ENCODE peak calls at places on chromosome 10, in seven cellular contexts. V is K562, R is H1, M is SK-N-SH, W is GM12878, I is HCT116, N is HepG2. K is an unnamed sample.

GRCh38 chr10:1210667-1211066 is 154.5 kb downstream of the WDR37 start:
- DNase-seq in M (no peak), R (peak; percentile 43), V (no peak), N (no peak), I (no peak), W (no peak), K (no peak)

GRCh38 chr10:62754963-62755362 is 49.6 kb upstream of the ADO start:
- DNase-seq in I (no peak), N (no peak), M (no peak), V (no peak), R (no peak), W (no peak), K (no peak)

GRCh38 chr10:112793197-112793921 is 156.7 kb upstream of the TCF7L2 start:
- DNase-seq in V (no peak), N (no peak), R (peak; percentile 38), I (no peak), W (no peak), M (no peak), K (no peak)

GRCh38 chr10:72935358-72935757 is 19.2 kb downstream of the PLA2G12B start:
- DNase-seq in W (no peak), V (no peak), M (no peak), R (no peak), N (no peak), I (peak; percentile 10), K (no peak)

GRCh38 chr10:97647556-97647955 is 7.1 kb downstream of the PI4K2A start:
- DNase-seq in I (no peak), W (no peak), N (no peak), V (no peak), R (no peak), M (no peak), K (no peak)

GRCh38 chr10:46084321-46085165 is 38.5 kb upstream of the MSMB start:
- DNase-seq in M (no peak), I (no peak), V (no peak), W (no peak), N (peak; percentile 41), R (no peak), K (no peak)

GRCh38 chr10:73096041-73096451 is 620 bp downstream of the P4HA1 start:
- DNase-seq in I (no peak), M (peak; percentile 59), V (peak; percentile 55), N (no peak), W (no peak), R (peak; percentile 75), K (peak; percentile 50)

GRCh38 chr10:83685458-83685857 is 453.9 kb upstream of the GHITM start:
- DNase-seq in W (no peak), I (no peak), M (no peak), N (no peak), V (no peak), R (no peak), K (no peak)

GRCh38 chr10:75408911-75409885 is 7.6 kb upstream of the ZNF503 start:
- DNase-seq in I (no peak), V (peak; percentile 98), N (no peak), R (peak; percentile 86), M (peak; percentile 98), W (no peak), K (no peak)

GRCh38 chr10:61188691-61189090 is 244.7 kb upstream of the RHOBTB1 start:
- DNase-seq in M (no peak), W (no peak), N (no peak), I (no peak), V (no peak), R (no peak), K (no peak)

GRCh38 chr10:49001402-49001801 is 61.8 kb upstream of the LRRC18 start:
- DNase-seq in R (peak; percentile 57), M (peak; percentile 50), W (no peak), N (peak; percentile 6), I (no peak), V (peak; percentile 76), K (peak; percentile 20)

GRCh38 chr10:73577788-73578187 is 13.4 kb downstream of the USP54 start:
- DNase-seq in R (no peak), N (no peak), M (no peak), I (no peak), V (no peak), W (no peak), K (no peak)

GRCh38 chr10:44325878-44326277 is 59.0 kb downstream of the CXCL12 start:
- DNase-seq in R (peak; percentile 10), M (no peak), I (no peak), V (no peak), N (no peak), W (no peak), K (no peak)

GRCh38 chr10:31604141-31604540 is 285.1 kb downstream of the ZEB1 start:
- DNase-seq in W (no peak), R (no peak), V (no peak), M (no peak), I (no peak), N (no peak), K (no peak)

GRCh38 chr10:27240891-27241639 is 468 bp upstream of the ACBD5 start:
- DNase-seq in R (peak; percentile 70), I (no peak), W (no peak), V (peak; percentile 8), M (peak; percentile 39), N (no peak), K (peak; percentile 20)

GRCh38 chr10:27525819-27526218 is 21.7 kb downstream of the RAB18 start:
- DNase-seq in M (no peak), I (no peak), N (no peak), V (no peak), R (no peak), W (no peak), K (no peak)

GRCh38 chr10:48782321-48782720 is 97.6 kb downstream of the WDFY4 start:
- DNase-seq in I (no peak), V (no peak), N (no peak), M (no peak), W (no peak), R (peak; percentile 26), K (no peak)

GRCh38 chr10:81135851-81136250 is 598.1 kb downstream of the SH2D4B start:
- DNase-seq in V (no peak), N (no peak), I (no peak), W (peak; percentile 46), M (no peak), R (no peak), K (no peak)

GRCh38 chr10:60479305-60480020 is 89.8 kb upstream of the ANK3 start:
- DNase-seq in W (no peak), V (no peak), M (no peak), I (no peak), N (no peak), R (no peak), K (no peak)

GRCh38 chr10:75596930-75597629 is 165.7 kb downstream of the LRMDA start:
- DNase-seq in R (no peak), N (no peak), I (no peak), V (no peak), M (no peak), W (no peak), K (no peak)

GRCh38 chr10:74134240-74134820 is 16.3 kb downstream of the AP3M1 start:
- DNase-seq in M (no peak), W (no peak), I (no peak), N (no peak), R (no peak), V (no peak), K (no peak)

GRCh38 chr10:17237915-17238444 is 9.9 kb downstream of the VIM start:
- DNase-seq in I (no peak), M (no peak), R (no peak), W (no peak), N (no peak), V (no peak), K (no peak)

GRCh38 chr10:26516540-26517101 is 78.5 kb downstream of the APBB1IP start:
- DNase-seq in W (no peak), R (peak; percentile 50), V (no peak), I (no peak), M (no peak), N (no peak), K (no peak)

GRCh38 chr10:88735661-88736060 is 24.2 kb upstream of the LIPN start:
- DNase-seq in M (no peak), N (no peak), R (no peak), W (no peak), I (no peak), V (no peak), K (no peak)

GRCh38 chr10:120495226-120495625 is 38.2 kb downstream of the PLPP4 start:
- DNase-seq in I (no peak), M (peak; percentile 45), V (no peak), R (no peak), N (no peak), W (no peak), K (no peak)

GRCh38 chr10:28678687-28679457 is 1.6 kb downstream of the BAMBI start:
- DNase-seq in W (no peak), M (no peak), V (peak; percentile 46), I (no peak), R (no peak), N (peak; percentile 84), K (no peak)

GRCh38 chr10:98855403-98856189 is 380.1 kb downstream of the HPSE2 start:
- DNase-seq in M (no peak), I (no peak), N (no peak), W (no peak), R (no peak), V (no peak), K (no peak)

GRCh38 chr10:4459531-4459930 is 366.5 kb upstream of the AKR1E2 start:
- DNase-seq in M (no peak), N (peak; percentile 95), R (no peak), V (no peak), W (no peak), I (no peak), K (no peak)

GRCh38 chr10:11473128-11473760 is 138.2 kb downstream of the USP6NL start:
- DNase-seq in M (no peak), R (no peak), W (no peak), V (no peak), N (no peak), I (no peak), K (no peak)

GRCh38 chr10:132904169-132904813 is 38.1 kb downstream of the CFAP46 start:
- DNase-seq in V (peak; percentile 62), W (no peak), M (peak; percentile 90), I (peak; percentile 29), N (peak; percentile 39), R (peak; percentile 83), K (no peak)
- TF ChIP-seq YY1 in V (no peak), W (no peak), M (no peak), I (no peak), N (no peak), R (peak; percentile 7), K (no peak)

GRCh38 chr10:85420501-85421191 is 945.9 kb downstream of the GRID1 start:
- DNase-seq in I (no peak), R (peak; percentile 56), W (no peak), M (no peak), N (no peak), V (no peak), K (peak; percentile 52)
- H3K4me3 ChIP-seq in I (no peak overlapping the region), R (no peak overlapping the region), W (no peak overlapping the region), M (no peak overlapping the region), N (no peak overlapping the region), V (no peak overlapping the region), K (no peak overlapping the region)

GRCh38 chr10:119090968-119091367 is 10.4 kb upstream of the EIF3A start:
- DNase-seq in R (no peak), I (peak; percentile 56), V (no peak), N (no peak), M (no peak), W (no peak), K (no peak)
- TF ChIP-seq YY1 in R (no peak), I (no peak), V (no peak), N (no peak), M (no peak), W (no peak), K (no peak)

GRCh38 chr10:122164028-122164601 is 107.0 kb upstream of the BTBD16 start:
- DNase-seq in I (no peak), V (no peak), W (no peak), M (peak; percentile 82), N (no peak), R (no peak), K (no peak)
- H3K4me3 ChIP-seq in I (no peak overlapping the region), V (no peak overlapping the region), W (no peak overlapping the region), M (peak overlapping the region; percentile 74), N (no peak overlapping the region), R (peak overlapping the region; percentile 84), K (peak overlapping the region; percentile 77)

K was measured in NT2/D1.